ENCODE peak calls at places on chromosomes 13 and 19, in six cellular contexts. N, X, W, C, I and O are unnamed samples.

GRCh38 chr13:40063278-40063698 is 407.8 kb downstream of the COG6 start:
- DNase-seq in W (no peak), X (no peak), I (no peak), N (no peak), C (no peak), O (no peak)

GRCh38 chr19:9981406-9982260 is 28.7 kb downstream of the COL5A3 start:
- DNase-seq in C (no peak), N (no peak), I (no peak), X (no peak), W (no peak), O (no peak)

GRCh38 chr19:31352782-31353651 is 3.8 kb upstream of the TSHZ3 start:
- DNase-seq in W (no peak), X (no peak), N (no peak), C (no peak), I (no peak), O (no peak)

GRCh38 chr19:33401683-33402420 is 28.3 kb downstream of the CEBPG start:
- DNase-seq in I (no peak), X (no peak), N (no peak), W (no peak), C (peak; percentile 36), O (peak; percentile 65)

GRCh38 chr13:29474991-29475390 is 120.5 kb downstream of the SLC7A1 start:
- DNase-seq in W (no peak), X (peak; percentile 97), I (no peak), N (peak; percentile 45), C (no peak), O (no peak)

GRCh38 chr13:109751477-109751876 is 34.9 kb downstream of the IRS2 start:
- DNase-seq in X (no peak), C (no peak), W (no peak), N (no peak), I (no peak), O (no peak)

GRCh38 chr13:113641426-113641825 is 16.6 kb downstream of the ATP4B start:
- DNase-seq in C (peak; percentile 40), N (no peak), X (no peak), I (no peak), W (peak; percentile 32), O (peak; percentile 2)

GRCh38 chr19:7552781-7553180 is 17.3 kb downstream of the PNPLA6 start:
- DNase-seq in W (no peak), I (no peak), N (no peak), C (no peak), X (no peak), O (no peak)

GRCh38 chr13:59205501-59205900 is 958.2 kb downstream of the DIAPH3 start:
- DNase-seq in I (no peak), C (no peak), W (no peak), X (no peak), N (no peak), O (no peak)

GRCh38 chr13:73943137-73943964 is 190.9 kb downstream of the KLF12 start:
- DNase-seq in X (no peak), I (no peak), W (no peak), N (no peak), C (no peak), O (no peak)

GRCh38 chr19:296476-297225 is 5.4 kb upstream of the PLPP2 start:
- DNase-seq in I (no peak), X (no peak), W (peak; percentile 86), C (no peak), N (no peak), O (peak; percentile 76)

GRCh38 chr19:56404705-56405056 is 549 bp downstream of the ZNF583 start:
- DNase-seq in N (no peak), C (no peak), X (no peak), I (no peak), W (no peak), O (no peak)

GRCh38 chr19:16807416-16808274 is 21.6 kb upstream of the SIN3B start:
- DNase-seq in C (no peak), N (no peak), X (no peak), I (no peak), W (no peak), O (no peak)

GRCh38 chr13:83008496-83008895 is 873.8 kb downstream of the SLITRK1 start:
- DNase-seq in X (no peak), W (no peak), C (no peak), I (no peak), N (no peak), O (no peak)

GRCh38 chr13:43245374-43245964 is 222.1 kb downstream of the DNAJC15 start:
- DNase-seq in W (no peak), I (no peak), X (peak; percentile 89), N (peak; percentile 90), C (no peak), O (no peak)

GRCh38 chr13:40261361-40261760 is 405.1 kb downstream of the FOXO1 start:
- DNase-seq in I (no peak), W (no peak), X (no peak), C (no peak), N (no peak), O (no peak)

GRCh38 chr13:100044936-100045335 is 44.0 kb upstream of the PCCA start:
- DNase-seq in X (no peak), C (no peak), N (no peak), I (no peak), W (no peak), O (no peak)

GRCh38 chr19:41792513-41793413 is 3.6 kb upstream of the CEACAM3 start:
- DNase-seq in C (peak; percentile 59), X (peak; percentile 63), I (no peak), N (peak; percentile 23), W (no peak), O (peak; percentile 60)